ENCODE peak calls at places on chromosome 9, in six cellular contexts. U is IMR-90, V is H9, O is H1, M is neuronal stem cell, S is mesenchymal stem cell. Q is an unnamed sample.

GRCh38 chr9:94719878-94720277 is 6.6 kb upstream of the AOPEP start:
- DNase-seq in M (no peak), S (no peak), U (no peak), O (no peak), V (no peak), Q (no peak)

GRCh38 chr9:137453643-137454081 is 5.5 kb downstream of the NSMF start:
- DNase-seq in M (peak; percentile 93), S (peak; percentile 70), U (peak; percentile 58), O (peak; percentile 87), V (peak; percentile 95), Q (peak; percentile 96)

GRCh38 chr9:72396247-72397091 is 31.5 kb upstream of the ZFAND5 start:
- DNase-seq in S (peak; percentile 88), M (no peak), V (no peak), U (peak; percentile 91), O (no peak), Q (no peak)

GRCh38 chr9:134219721-134220060 is 55.3 kb upstream of the RNU6ATAC start:
- DNase-seq in S (no peak), O (no peak), V (no peak), U (no peak), M (no peak), Q (no peak)

GRCh38 chr9:130997925-130998595 is 10.9 kb upstream of the LAMC3 start:
- DNase-seq in S (peak; percentile 64), U (peak; percentile 54), O (peak; percentile 67), M (peak; percentile 77), V (peak; percentile 92), Q (peak; percentile 91)

GRCh38 chr9:89313842-89314241 is 2.8 kb downstream of the CKS2 start:
- DNase-seq in O (no peak), S (peak; percentile 42), M (no peak), U (peak; percentile 46), V (no peak), Q (no peak)

GRCh38 chr9:26744362-26744965 is 148.1 kb downstream of the CAAP1 start:
- DNase-seq in V (no peak), S (peak; percentile 47), U (peak; percentile 38), M (no peak), O (no peak), Q (peak; percentile 27)

GRCh38 chr9:114911167-114911821 is 19.1 kb downstream of the TNFSF8 start:
- DNase-seq in U (peak; percentile 51), M (peak; percentile 51), O (no peak), V (no peak), S (peak; percentile 65), Q (peak; percentile 82)

GRCh38 chr9:78613006-78613405 is 316.1 kb downstream of the PSAT1 start:
- DNase-seq in S (no peak), M (no peak), O (no peak), V (no peak), U (no peak), Q (no peak)

GRCh38 chr9:121304707-121305106 is 36.7 kb downstream of the GSN start:
- DNase-seq in U (no peak), M (no peak), S (no peak), V (no peak), O (no peak), Q (no peak)

GRCh38 chr9:131045300-131046092 is 36.5 kb downstream of the LAMC3 start:
- DNase-seq in S (no peak), V (no peak), M (no peak), U (no peak), O (no peak), Q (no peak)

GRCh38 chr9:131868766-131869165 is 128.9 kb upstream of the RAPGEF1 start:
- DNase-seq in O (no peak), U (peak; percentile 11), S (no peak), V (no peak), M (no peak), Q (no peak)

GRCh38 chr9:123063172-123063508 is 29.7 kb downstream of the GPR21 start:
- DNase-seq in S (peak; percentile 35), M (no peak), O (no peak), U (peak; percentile 76), V (no peak), Q (no peak)

GRCh38 chr9:115234094-115234493 is 116.1 kb upstream of the TNC start:
- DNase-seq in V (no peak), S (peak; percentile 83), U (peak; percentile 91), O (no peak), M (no peak), Q (no peak)

GRCh38 chr9:129746092-129746760 is 6.6 kb downstream of the PTGES start:
- DNase-seq in O (no peak), M (no peak), U (no peak), S (no peak), V (no peak), Q (no peak)

GRCh38 chr9:114656301-114656700 is 1.3 kb downstream of the TEX53 start:
- DNase-seq in V (no peak), M (no peak), S (no peak), O (no peak), U (no peak), Q (no peak)

GRCh38 chr9:129473523-129474244 is 147.2 kb downstream of the C9orf50 start:
- DNase-seq in V (no peak), S (no peak), O (no peak), U (peak; percentile 58), M (no peak), Q (no peak)

GRCh38 chr9:136312436-136312835 is 8.5 kb upstream of the CCDC187 start:
- DNase-seq in O (no peak), S (peak; percentile 55), V (no peak), U (peak; percentile 58), M (no peak), Q (no peak)

GRCh38 chr9:37761511-37761910 is 7.9 kb downstream of the TRMT10B start:
- DNase-seq in O (no peak), V (no peak), S (peak; percentile 56), U (peak; percentile 88), M (no peak), Q (no peak)

GRCh38 chr9:127844821-127845359 is 9.6 kb downstream of the ENG start:
- DNase-seq in V (peak; percentile 64), O (no peak), M (no peak), U (no peak), S (peak; percentile 52), Q (peak; percentile 93)

GRCh38 chr9:1267141-1267570 is 217.0 kb downstream of the DMRT2 start:
- DNase-seq in V (no peak), M (no peak), O (no peak), U (no peak), S (no peak), Q (no peak)

DNA sequence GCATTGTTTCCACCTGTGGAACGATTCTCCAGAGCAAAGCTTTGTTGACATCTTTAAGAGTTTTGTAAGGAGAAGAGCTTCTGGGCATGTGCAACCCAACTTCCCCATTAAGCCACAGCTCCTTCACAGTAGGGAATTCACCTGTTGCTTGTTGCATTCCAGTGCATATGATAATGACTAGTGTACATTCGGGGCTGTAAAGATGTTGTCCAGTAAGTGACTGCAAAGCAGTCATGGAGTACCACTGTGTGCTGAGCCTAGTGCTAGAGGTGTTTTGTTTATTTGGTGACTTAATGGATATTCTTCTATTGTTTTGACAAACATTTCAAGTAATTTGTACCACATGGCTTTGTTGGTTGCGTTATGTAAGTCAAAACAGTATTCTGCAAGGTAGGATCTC is 12.8 kb downstream of the UGCG start:
- DNase-seq in V (no peak), U (no peak), M (no peak), O (no peak), S (no peak), Q (no peak)
- H4K8ac ChIP-seq in V (no peak overlapping the region), U (no peak overlapping the region), M (no peak overlapping the region), O (no peak overlapping the region), S (no peak overlapping the region), Q (no peak overlapping the region)

DNA sequence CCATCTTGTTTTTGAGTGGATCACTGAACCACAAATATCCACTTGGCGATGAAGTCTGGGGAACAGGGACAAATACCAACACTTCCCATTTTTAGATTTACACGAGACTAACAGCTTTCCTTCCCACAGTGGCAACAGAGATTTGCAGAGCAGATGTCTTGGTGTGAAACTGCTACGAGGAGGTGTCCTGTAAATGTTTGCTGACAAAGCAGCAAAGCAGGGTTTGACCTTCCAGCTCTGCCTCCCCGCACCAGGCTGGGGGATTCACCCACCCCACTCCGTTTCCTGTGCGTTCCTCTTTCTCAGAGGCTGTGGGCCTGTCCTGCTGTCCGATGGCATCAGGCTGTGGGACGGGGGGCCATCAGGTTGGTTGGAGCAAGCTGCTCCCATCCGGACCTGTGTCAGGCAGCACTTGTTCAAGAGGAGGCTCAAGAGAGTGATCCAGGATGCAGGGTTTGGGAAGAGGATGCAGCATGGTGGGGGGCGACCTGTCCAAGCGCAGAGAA is 693 bp upstream of the RGS3 start:
- DNase-seq in S (no peak), M (no peak), V (no peak), O (no peak), U (no peak), Q (no peak)
- H2BK15ac ChIP-seq in S (no peak overlapping the region), M (peak overlapping the region; percentile 28), V (no peak overlapping the region), O (no peak overlapping the region), U (no peak overlapping the region), Q (no peak overlapping the region)

DNA sequence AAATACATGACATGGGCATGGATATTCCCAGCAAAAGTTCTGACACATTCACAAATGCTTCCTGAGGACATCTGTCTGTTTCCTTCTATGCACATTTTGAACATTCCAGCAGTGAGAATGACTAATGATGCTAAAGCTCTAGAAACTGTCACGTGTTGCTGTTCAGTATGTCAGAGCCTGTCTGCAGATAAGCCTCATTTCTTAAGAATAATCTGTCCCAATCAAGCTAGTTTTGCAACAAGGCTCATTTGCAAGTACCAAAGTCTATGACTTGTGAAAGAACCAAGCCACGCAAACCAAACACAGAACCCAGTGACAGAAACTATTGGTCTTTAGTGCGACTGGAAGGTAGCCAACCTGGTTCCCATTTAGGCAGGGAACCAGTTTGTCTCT is 178.5 kb downstream of the C9orf152 start:
- DNase-seq in U (peak; percentile 85), M (no peak), O (no peak), S (peak; percentile 96), V (no peak), Q (peak; percentile 21)
- H3K4me2 ChIP-seq in U (peak overlapping the region; percentile 11), M (no peak overlapping the region), O (no peak overlapping the region), S (no peak overlapping the region), V (no peak overlapping the region), Q (no peak overlapping the region)

DNA sequence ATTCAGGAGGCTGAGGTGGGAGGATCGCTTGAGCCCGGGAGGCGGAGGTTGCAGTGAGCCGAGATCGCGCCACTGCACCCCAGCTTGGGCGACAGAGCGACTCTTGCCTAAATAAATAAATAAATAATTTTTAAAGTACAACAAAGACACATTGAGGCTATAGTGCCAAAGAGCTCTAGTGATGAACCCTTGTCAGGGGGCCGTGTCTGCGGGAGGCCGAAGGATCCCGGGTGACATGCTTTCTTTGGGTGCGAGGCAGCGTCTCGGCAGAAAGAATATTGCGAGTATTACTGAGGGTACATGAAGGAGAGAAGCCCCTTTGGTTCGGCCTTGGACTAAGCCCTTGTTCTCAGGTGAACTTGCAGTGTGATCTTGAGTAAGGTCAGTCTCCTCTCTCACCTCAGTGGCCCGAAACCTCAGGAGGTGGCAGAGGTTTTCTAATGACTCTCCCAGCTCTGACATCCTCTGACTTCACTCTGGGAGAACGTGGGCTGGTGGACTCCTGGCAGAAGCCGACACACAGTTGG is 397 bp upstream of the RECK start:
- DNase-seq in S (no peak), M (no peak), V (no peak), U (no peak), O (no peak), Q (no peak)
- H4K8ac ChIP-seq in S (no peak overlapping the region), M (no peak overlapping the region), V (no peak overlapping the region), U (peak overlapping the region; percentile 98), O (peak overlapping the region; percentile 87), Q (no peak overlapping the region)

DNA sequence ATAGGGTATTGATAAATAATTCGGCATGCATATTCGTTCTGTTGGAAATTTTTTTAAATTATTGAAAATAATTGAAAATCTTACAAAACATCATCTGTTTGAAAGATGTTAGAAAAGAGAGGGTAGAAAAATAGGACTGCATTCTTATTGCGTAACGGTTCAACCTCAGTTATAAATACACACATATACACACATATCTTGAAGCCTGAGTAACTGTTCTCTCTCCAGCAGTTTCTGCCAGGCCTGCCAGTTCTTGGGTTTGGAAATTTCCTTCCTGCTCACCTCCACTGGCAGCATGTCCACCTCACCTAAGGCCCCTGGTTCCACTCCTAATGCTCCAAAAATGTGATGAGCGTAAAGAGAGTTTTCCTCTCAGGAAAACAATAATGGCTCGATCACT is 9.1 kb downstream of the SPATA31E1 start:
- DNase-seq in S (peak; percentile 34), O (no peak), V (no peak), M (no peak), U (peak; percentile 55), Q (no peak)
- H2BK15ac ChIP-seq in S (no peak overlapping the region), O (no peak overlapping the region), V (no peak overlapping the region), M (no peak overlapping the region), U (no peak overlapping the region), Q (no peak overlapping the region)

Q was measured in mesendoderm.